ENCODE peak calls at places on chromosomes 16 and 17, in six cellular contexts. P is lower lobe of right lung, U is heart left ventricle, A is stomach, C is H1, G is PC-3. R is an unnamed sample.

GRCh38 chr16:54080524-54081008 is 206.0 kb downstream of the IRX3 start:
- DNase-seq in A (peak), P (no peak), G (peak), C (no peak), U (no peak), R (peak)

GRCh38 chr16:31200821-31201510 is 1.6 kb downstream of the PYCARD start:
- DNase-seq in P (no peak), A (no peak), G (peak), C (no peak), U (no peak), R (peak)

GRCh38 chr16:28549301-28549899 is 4.3 kb upstream of the SGF29 start:
- DNase-seq in C (no peak), U (no peak), A (no peak), G (peak), P (no peak), R (peak)

GRCh38 chr17:19238167-19238505 is 970 bp downstream of the EPN2 start:
- DNase-seq in A (peak), G (peak), C (peak), P (peak), U (peak), R (peak)

GRCh38 chr17:32955155-32955554 is 27.2 kb downstream of the TMEM98 start:
- DNase-seq in C (no peak), U (no peak), A (no peak), P (no peak), G (no peak), R (no peak)

GRCh38 chr17:19650826-19651225 is 2.3 kb downstream of the ALDH3A2 start:
- DNase-seq in P (no peak), G (peak), C (no peak), U (no peak), A (no peak), R (no peak)

GRCh38 chr17:33642002-33642401 is 348.9 kb upstream of the ASIC2 start:
- DNase-seq in G (no peak), P (no peak), C (no peak), U (no peak), A (no peak), R (peak)

GRCh38 chr17:65886240-65886639 is 305.7 kb downstream of the CEP112 start:
- DNase-seq in G (no peak), P (no peak), U (no peak), A (no peak), C (no peak), R (no peak)

GRCh38 chr16:64830653-64831052 is 291.2 kb downstream of the CDH11 start:
- DNase-seq in C (no peak), A (no peak), G (peak), U (no peak), P (no peak), R (no peak)

GRCh38 chr16:53080345-53081031 is 25.7 kb downstream of the CHD9 start:
- DNase-seq in G (peak), A (no peak), C (no peak), U (peak), P (no peak), R (peak)

GRCh38 chr16:56357765-56358322 is 67.5 kb downstream of the AMFR start:
- DNase-seq in U (peak), P (peak), C (peak), G (no peak), A (peak), R (no peak)

GRCh38 chr17:81365601-81366585 is 29.4 kb upstream of the BAHCC1 start:
- DNase-seq in G (peak), P (peak), C (no peak), U (no peak), A (peak), R (peak)

GRCh38 chr16:3681206-3681605 is 26.7 kb downstream of the DNASE1 start:
- DNase-seq in C (no peak), U (peak), G (no peak), P (no peak), A (no peak), R (no peak)

GRCh38 chr16:74867281-74867849 is 92.7 kb upstream of the FA2H start:
- DNase-seq in G (no peak), P (no peak), C (no peak), U (no peak), A (no peak), R (no peak)

GRCh38 chr17:16987830-16988601 is 16.1 kb upstream of the TNFRSF13B start:
- DNase-seq in A (peak), C (no peak), P (peak), G (peak), U (peak), R (peak)

GRCh38 chr16:61890346-61890745 is 145.9 kb downstream of the CDH8 start:
- DNase-seq in U (no peak), P (no peak), C (no peak), G (peak), A (no peak), R (peak)

GRCh38 chr16:65751622-65752598 is 614.6 kb upstream of the CDH5 start:
- DNase-seq in U (no peak), G (no peak), A (no peak), C (no peak), P (no peak), R (no peak)

GRCh38 chr16:57622361-57623250 is 5.8 kb upstream of the ADGRG1 start:
- DNase-seq in P (peak), C (no peak), A (no peak), G (no peak), U (no peak), R (no peak)

GRCh38 chr17:45270828-45271418 is 9.0 kb upstream of the SPATA32 start:
- DNase-seq in A (no peak), P (no peak), C (peak), U (no peak), G (peak), R (no peak)

GRCh38 chr17:6491071-6491700 is 46.9 kb downstream of the PIMREG start:
- DNase-seq in G (no peak), P (peak), A (no peak), C (no peak), U (no peak), R (no peak)

GRCh38 chr17:77951123-77951522 is 7.4 kb upstream of the TNRC6C start:
- DNase-seq in P (no peak), A (no peak), G (no peak), U (no peak), C (no peak), R (no peak)

GRCh38 chr17:72362466-72363335 is 241.9 kb downstream of the SOX9 start:
- DNase-seq in A (no peak), C (no peak), P (no peak), G (peak), U (no peak), R (peak)

GRCh38 chr17:2214047-2214717 is 89.4 kb downstream of the SMG6 start:
- DNase-seq in C (no peak), G (no peak), A (no peak), P (no peak), U (peak), R (peak)

GRCh38 chr16:66273036-66273435 is 93.5 kb upstream of the CDH5 start:
- DNase-seq in G (no peak), C (no peak), A (no peak), U (no peak), P (no peak), R (no peak)

GRCh38 chr16:56190903-56191806 is at the start of gene GNAO1:
- DNase-seq in P (peak), A (peak), G (peak), U (peak), C (peak), R (peak)

GRCh38 chr17:49297141-49297540 is 64.9 kb downstream of the ZNF652 start:
- DNase-seq in G (no peak), U (no peak), C (no peak), A (no peak), P (no peak), R (no peak)

GRCh38 chr17:39513915-39514314 is 52.6 kb downstream of the CDK12 start:
- DNase-seq in A (no peak), P (no peak), U (no peak), G (no peak), C (no peak), R (no peak)

GRCh38 chr16:68978303-68978954 is 127.0 kb upstream of the HAS3 start:
- DNase-seq in G (no peak), C (no peak), P (no peak), U (no peak), A (no peak), R (no peak)

GRCh38 chr17:1743094-1743452 is 402 bp downstream of the SERPINF2 start:
- DNase-seq in U (no peak), P (no peak), A (no peak), C (no peak), G (no peak), R (no peak)

GRCh38 chr16:88323546-88324330 is 59.0 kb upstream of the ZNF469 start:
- DNase-seq in U (no peak), C (no peak), G (no peak), P (no peak), A (no peak), R (no peak)

GRCh38 chr17:80792373-80792781 is 199.3 kb upstream of the CHMP6 start:
- DNase-seq in U (no peak), C (no peak), P (no peak), G (no peak), A (no peak), R (no peak)

GRCh38 chr16:73711441-73712080 is 585.1 kb upstream of the PSMD7 start:
- DNase-seq in C (no peak), U (no peak), G (no peak), A (no peak), P (no peak), R (no peak)

GRCh38 chr16:65950211-65950610 is 416.3 kb upstream of the CDH5 start:
- DNase-seq in A (no peak), G (peak), U (no peak), C (no peak), P (no peak), R (no peak)

GRCh38 chr16:558298-559020 is 1.7 kb upstream of the PRR35 start:
- DNase-seq in P (no peak), U (no peak), A (no peak), G (no peak), C (no peak), R (no peak)

GRCh38 chr17:17737938-17738894 is 57.0 kb downstream of the RAI1 start:
- DNase-seq in A (peak), C (peak), G (no peak), P (peak), U (no peak), R (peak)

GRCh38 chr16:23423496-23424049 is 29.4 kb downstream of the COG7 start:
- DNase-seq in C (no peak), U (peak), P (peak), A (peak), G (peak), R (peak)

GRCh38 chr17:40157972-40158371 is 17.6 kb downstream of the CASC3 start:
- DNase-seq in G (no peak), U (no peak), P (no peak), C (no peak), A (no peak), R (no peak)

GRCh38 chr17:39548494-39548893 is 59.2 kb downstream of the NEUROD2 start:
- DNase-seq in G (no peak), P (no peak), A (no peak), C (no peak), U (peak), R (no peak)

GRCh38 chr16:82257990-82258389 is 88.0 kb upstream of the MPHOSPH6 start:
- DNase-seq in U (no peak), A (no peak), P (no peak), C (no peak), G (no peak), R (no peak)

GRCh38 chr16:82263456-82264159 is 93.6 kb upstream of the MPHOSPH6 start:
- DNase-seq in U (peak), A (peak), P (no peak), C (peak), G (peak), R (peak)

GRCh38 chr16:82260212-82260795 is 90.3 kb upstream of the MPHOSPH6 start:
- DNase-seq in C (no peak), P (no peak), G (no peak), U (no peak), A (no peak), R (no peak)

GRCh38 chr16:82262244-82262643 is 92.2 kb upstream of the MPHOSPH6 start:
- DNase-seq in C (no peak), G (no peak), U (no peak), P (no peak), A (no peak), R (no peak)

DNA sequence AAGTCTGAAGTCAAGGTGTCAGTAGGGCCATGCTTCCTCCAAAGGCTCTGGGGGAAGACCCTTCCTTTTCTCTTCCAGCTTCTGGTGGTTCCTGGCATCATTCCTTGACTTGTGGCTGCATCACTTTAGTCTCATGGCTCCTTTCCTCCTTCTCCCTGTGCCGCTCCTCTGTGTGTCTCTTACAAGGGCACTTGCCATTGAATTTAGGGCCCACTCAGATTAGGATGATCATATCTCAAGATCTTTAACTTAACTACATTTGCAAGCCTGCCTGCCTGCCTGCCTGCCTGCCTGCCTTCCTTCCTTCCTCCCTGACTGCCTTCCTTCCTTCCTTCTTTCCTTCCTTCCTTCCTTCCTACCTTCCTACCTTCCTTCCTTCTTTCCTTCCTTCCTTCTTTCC is 89.7 kb upstream of the MPHOSPH6 start:
- DNase-seq in A (no peak), C (no peak), G (no peak), U (no peak), P (no peak), R (no peak)
- H3K27ac ChIP-seq in A (no peak), C (no peak), G (no peak), U (no peak), P (no peak), R (no peak)

DNA sequence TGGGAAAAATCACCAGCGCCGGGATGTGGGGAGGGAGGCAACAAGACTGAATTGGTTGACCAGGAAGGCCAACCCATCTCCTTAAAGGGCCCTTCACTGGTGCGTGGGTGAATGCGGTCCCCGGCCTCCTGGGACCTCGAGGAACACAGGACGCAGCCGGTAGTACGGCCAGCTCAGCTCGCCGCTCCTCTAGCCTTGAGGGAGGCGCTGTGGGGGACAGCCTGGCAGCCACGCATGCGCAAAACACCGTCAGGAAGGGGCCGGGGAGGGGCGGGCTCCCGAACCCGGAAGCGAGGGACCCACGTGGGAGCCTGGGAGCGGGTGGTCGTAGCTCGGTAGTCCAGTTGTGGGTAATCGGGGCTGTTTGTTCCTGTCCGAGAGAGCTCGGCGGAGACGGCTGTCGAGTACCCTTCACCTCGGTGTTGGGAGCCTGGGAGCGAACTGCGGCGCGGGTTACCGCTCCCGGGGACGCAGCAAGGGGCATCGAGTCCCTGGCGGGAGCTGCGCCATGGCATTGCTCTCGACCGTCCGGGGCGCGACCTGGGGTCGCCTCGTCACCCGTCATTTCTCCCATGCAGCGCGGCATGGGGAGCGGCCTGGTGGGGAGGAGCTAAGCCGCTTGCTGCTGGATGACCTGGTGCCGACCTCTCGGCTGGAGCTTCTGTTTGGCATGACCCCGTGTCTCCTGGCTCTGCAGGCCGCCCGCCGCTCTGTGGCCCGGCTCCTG is at the start of gene MRM1:
- DNase-seq in G (peak), C (peak), A (peak), P (peak), U (peak), R (peak)
- TF ChIP-seq CTCF in G (no peak), C (no peak), A (no peak), P (peak), U (peak), R (no peak)

DNA sequence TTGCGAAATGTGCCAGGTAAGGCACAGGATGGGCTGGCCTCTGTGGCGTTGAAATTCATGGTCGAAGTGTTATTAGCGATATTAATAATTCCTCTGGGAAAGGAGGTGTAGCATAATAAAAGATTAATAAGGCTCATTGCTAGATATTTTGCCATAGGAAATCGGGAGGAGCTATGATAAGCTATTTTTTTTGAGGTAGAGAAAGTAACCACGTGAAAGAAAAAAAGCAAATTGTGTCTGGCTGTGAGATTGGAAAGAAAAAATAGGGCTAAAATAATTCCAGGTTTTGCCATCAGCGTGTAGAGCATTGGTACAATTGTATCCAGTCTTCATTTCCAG is 1.0 kb downstream of the TANC2 start:
- DNase-seq in P (no peak), A (no peak), G (no peak), U (no peak), C (no peak), R (no peak)
- H3K27ac ChIP-seq in P (peak), A (peak), G (no peak), U (peak), C (no peak), R (peak)

GRCh38 chr17:29241015-29241963 is 5.4 kb upstream of the CRYBA1 start:
- DNase-seq in U (no peak), C (no peak), G (peak), P (no peak), A (no peak), R (peak)
- TF ChIP-seq CTCF in U (no peak), C (no peak), G (no peak), P (no peak), A (no peak), R (no peak)

GRCh38 chr17:82807562-82807961 is 32.3 kb downstream of the ZNF750 start:
- DNase-seq in U (no peak), P (no peak), C (no peak), G (no peak), A (no peak), R (no peak)
- H3K27ac ChIP-seq in U (peak), P (no peak), C (no peak), G (no peak), A (no peak), R (no peak)

GRCh38 chr17:5055543-5055942 is 20.3 kb upstream of the SLC52A1 start:
- DNase-seq in G (no peak), U (no peak), C (no peak), A (no peak), P (no peak), R (no peak)
- TF ChIP-seq CTCF in G (no peak), U (no peak), C (peak), A (no peak), P (no peak), R (no peak)

GRCh38 chr16:5034167-5034523 is 410 bp upstream of the NAGPA start:
- DNase-seq in A (no peak), U (no peak), P (no peak), C (no peak), G (no peak), R (no peak)

GRCh38 chr16:5035909-5036227 is 2.1 kb upstream of the NAGPA start:
- DNase-seq in C (no peak), G (no peak), U (no peak), P (no peak), A (no peak), R (no peak)

GRCh38 chr16:5032748-5033167 is 977 bp downstream of the NAGPA start:
- DNase-seq in P (no peak), U (no peak), C (no peak), A (peak), G (no peak), R (no peak)

GRCh38 chr16:5031601-5032000 is 2.1 kb downstream of the NAGPA start:
- DNase-seq in G (no peak), C (no peak), A (no peak), P (peak), U (no peak), R (no peak)

DNA sequence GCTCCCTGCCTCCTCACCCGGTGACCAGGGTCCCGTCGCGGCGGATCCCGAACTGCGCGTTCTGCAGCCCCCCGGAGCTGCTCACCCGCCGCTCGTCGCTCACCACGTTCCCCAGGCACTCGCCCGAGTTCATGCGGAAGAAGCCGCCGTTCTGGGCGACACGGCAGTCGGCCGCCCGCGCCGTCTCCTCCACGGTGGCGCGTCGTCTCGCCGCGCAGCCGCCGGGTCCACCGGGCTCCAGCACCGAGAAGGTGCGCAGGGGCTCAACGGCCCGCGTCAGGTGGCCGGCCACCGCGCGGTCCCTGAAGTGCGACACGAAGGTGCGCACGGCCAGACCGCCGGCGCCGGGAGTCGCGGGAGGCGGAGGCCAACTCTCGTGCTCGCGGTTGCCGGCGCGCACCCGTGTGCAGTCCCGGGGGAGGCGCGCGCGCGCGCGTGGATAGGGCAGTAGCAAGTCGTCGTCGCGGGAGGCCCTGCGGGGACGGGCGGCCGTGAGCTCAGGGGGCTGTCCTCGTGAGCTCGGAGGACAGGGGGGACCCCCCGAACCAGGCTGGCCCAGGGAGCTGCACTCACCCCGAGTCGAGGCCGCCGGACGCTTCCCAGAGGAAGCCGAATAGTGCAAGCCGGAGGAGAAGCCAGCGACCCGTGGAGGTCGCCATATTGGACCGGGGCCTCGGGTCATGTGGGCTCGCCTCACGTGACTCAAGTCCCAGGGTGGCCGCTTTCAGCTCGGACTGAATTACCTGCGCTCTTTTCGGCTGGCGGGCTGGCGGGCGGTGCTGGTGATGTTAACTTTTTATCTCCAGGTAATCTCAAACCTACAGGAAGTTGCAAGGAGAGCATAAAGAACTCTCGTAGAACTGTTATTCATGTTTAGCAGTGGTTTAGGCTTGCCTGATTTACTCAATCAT is at the start of gene NAGPA:
- DNase-seq in U (peak), C (peak), A (peak), G (peak), P (peak), R (peak)
- H3K27ac ChIP-seq in U (peak), C (no peak), A (peak), G (no peak), P (peak), R (peak)

R was measured in RWPE1.